ENCODE peak calls at places on chromosome X, in four cellular contexts. O is right atrium auricular region, E is transverse colon, W is NT2/D1. C is an unnamed sample.

GRCh38 chrX:69189972-69190371 is 24.7 kb upstream of the PJA1 start:
- DNase-seq in W (no peak), O (no peak), E (no peak), C (peak; percentile 62)

GRCh38 chrX:19848110-19848509 is 39.3 kb downstream of the SH3KBP1 start:
- DNase-seq in E (no peak), W (no peak), O (no peak), C (no peak)

GRCh38 chrX:12970691-12971202 is 4.2 kb upstream of the TMSB4X start:
- DNase-seq in O (no peak), E (no peak), W (no peak), C (peak; percentile 80)

GRCh38 chrX:84219551-84219950 is 31.6 kb upstream of the RPS6KA6 start:
- DNase-seq in E (no peak), W (no peak), O (no peak), C (no peak)

GRCh38 chrX:39318497-39319343 is 517.5 kb downstream of the MID1IP1 start:
- DNase-seq in W (no peak), O (no peak), E (no peak), C (no peak)

GRCh38 chrX:109732319-109732779 is 708 bp downstream of the ACSL4 start:
- DNase-seq in W (no peak), E (no peak), O (no peak), C (no peak)

GRCh38 chrX:23952984-23953907 is 45.4 kb downstream of the CXorf58 start:
- DNase-seq in W (peak; percentile 6), O (no peak), E (no peak), C (peak; percentile 80)

GRCh38 chrX:108167211-108167872 is 75.8 kb downstream of the ATG4A start:
- DNase-seq in E (no peak), W (no peak), O (no peak), C (no peak)

GRCh38 chrX:41377624-41378023 is 43.7 kb downstream of the DDX3X start:
- DNase-seq in E (no peak), O (no peak), W (no peak), C (no peak)

GRCh38 chrX:44550563-44550962 is 7.9 kb upstream of the FUNDC1 start:
- DNase-seq in W (no peak), O (no peak), E (no peak), C (no peak)

GRCh38 chrX:9520211-9520590 is 55.3 kb downstream of the TBL1X start:
- DNase-seq in O (no peak), W (no peak), E (no peak), C (no peak)

GRCh38 chrX:134324359-134324758 is 87.4 kb downstream of the CCDC160 start:
- DNase-seq in O (no peak), E (no peak), W (no peak), C (no peak)

GRCh38 chrX:67781132-67781531 is 237.3 kb downstream of the AR start:
- DNase-seq in W (no peak), O (no peak), E (no peak), C (no peak)

GRCh38 chrX:16797358-16797757 is 11.1 kb downstream of the TXLNG start:
- DNase-seq in E (no peak), O (no peak), W (no peak), C (no peak)

GRCh38 chrX:100976211-100976610 is 6.7 kb downstream of the ARL13A start:
- DNase-seq in E (no peak), O (no peak), W (no peak), C (no peak)

GRCh38 chrX:106300239-106300638 is 132.1 kb downstream of the PWWP3B start:
- DNase-seq in W (no peak), O (no peak), E (no peak), C (no peak)

GRCh38 chrX:128020701-128021100 is 31.5 kb downstream of the ACTRT1 start:
- DNase-seq in E (no peak), O (no peak), W (no peak), C (no peak)

GRCh38 chrX:118521435-118521834 is 25.8 kb downstream of the DOCK11 start:
- DNase-seq in O (no peak), W (no peak), E (no peak), C (no peak)

GRCh38 chrX:133580630-133581029 is 165.3 kb upstream of the GPC4 start:
- DNase-seq in O (no peak), E (no peak), W (no peak), C (no peak)

GRCh38 chrX:153818571-153819397 is 11.6 kb downstream of the PDZD4 start:
- DNase-seq in O (no peak), E (peak; percentile 23), W (no peak), C (peak; percentile 96)

GRCh38 chrX:30971761-30972603 is 82.9 kb upstream of the TAB3 start:
- DNase-seq in O (no peak), E (peak; percentile 17), W (peak; percentile 22), C (peak; percentile 63)

GRCh38 chrX:15241258-15241657 is 28.6 kb downstream of the ASB9 start:
- DNase-seq in E (no peak), O (no peak), W (no peak), C (peak; percentile 29)

GRCh38 chrX:318068-318738 is 393 bp downstream of the GTPBP6 start:
- DNase-seq in O (peak; percentile 99), W (peak; percentile 99), E (peak; percentile 99), C (no peak)

GRCh38 chrX:15946783-15947550 is 92.4 kb upstream of the AP1S2 start:
- DNase-seq in O (no peak), W (no peak), E (no peak), C (no peak)

GRCh38 chrX:122850326-122850725 is 333.8 kb upstream of the GRIA3 start:
- DNase-seq in O (no peak), W (no peak), E (no peak), C (no peak)

GRCh38 chrX:8204169-8204935 is 33.3 kb upstream of the VCX2 start:
- DNase-seq in W (no peak), E (no peak), O (no peak), C (no peak)

GRCh38 chrX:39491548-39492297 is 606.0 kb downstream of the BCOR start:
- DNase-seq in E (peak; percentile 47), O (no peak), W (no peak), C (peak; percentile 50)

GRCh38 chrX:69603566-69604194 is 12.2 kb upstream of the EDA start:
- DNase-seq in O (no peak), E (no peak), W (no peak), C (peak; percentile 23)

GRCh38 chrX:6574762-6575161 is 39.8 kb upstream of the VCX3A start:
- DNase-seq in O (no peak), W (peak; percentile 16), E (no peak), C (peak; percentile 22)

GRCh38 chrX:46791927-46792825 is 33.3 kb upstream of the SLC9A7 start:
- DNase-seq in O (no peak), E (no peak), W (peak; percentile 77), C (peak; percentile 17)

GRCh38 chrX:15055146-15055930 is 182.1 kb downstream of the MOSPD2 start:
- DNase-seq in O (no peak), E (no peak), W (no peak), C (no peak)

GRCh38 chrX:154396948-154397887 is 959 bp upstream of the RPL10 start:
- DNase-seq in E (peak; percentile 83), O (peak; percentile 79), W (no peak), C (peak; percentile 85)

GRCh38 chrX:119477812-119478232 is 9.6 kb downstream of the SLC25A5 start:
- DNase-seq in E (peak; percentile 54), W (no peak), O (no peak), C (no peak)

GRCh38 chrX:103864886-103865534 is 33.0 kb upstream of the RAB9B start:
- DNase-seq in O (no peak), E (no peak), W (no peak), C (no peak)
- H3K4me3 ChIP-seq in O (no peak overlapping the region), E (no peak overlapping the region), W (no peak overlapping the region), C (no peak overlapping the region)

GRCh38 chrX:73987166-73987565 is 316.8 kb upstream of the ZCCHC13 start:
- DNase-seq in O (no peak), W (no peak), E (no peak), C (no peak)
- H3K36me3 ChIP-seq in O (no peaks in the 10 kb centered on the region), W (peaks cover 19% of the 10 kb centered on the region), E (no peaks in the 10 kb centered on the region), C (peaks cover 2% of the 10 kb centered on the region)

GRCh38 chrX:135345328-135345645 is 36.0 kb downstream of the ETDC start:
- DNase-seq in O (no peak), E (peak; percentile 38), W (no peak), C (no peak)
- H3K27me3 ChIP-seq in O (no peaks in the 10 kb centered on the region), E (no peaks in the 10 kb centered on the region), W (no peaks in the 10 kb centered on the region), C (no peaks in the 10 kb centered on the region)

GRCh38 chrX:136880003-136880451 is 498 bp downstream of the RBMX start:
- DNase-seq in E (peak; percentile 19), W (no peak), O (no peak), C (peak; percentile 48)

GRCh38 chrX:136878423-136878822 is 2.1 kb downstream of the RBMX start:
- DNase-seq in O (no peak), E (no peak), W (no peak), C (no peak)

GRCh38 chrX:136879001-136879667 is 1.4 kb downstream of the RBMX start:
- DNase-seq in E (no peak), W (no peak), O (no peak), C (no peak)

GRCh38 chrX:136880452-136881013 is at the start of gene RBMX:
- DNase-seq in E (peak; percentile 92), O (peak; percentile 90), W (peak; percentile 74), C (peak; percentile 99)
- H3K4me3 ChIP-seq in E (peak within 1 kb of the TSS; percentile 83), O (peak within 1 kb of the TSS; percentile 73), W (peak within 1 kb of the TSS; percentile 68), C (peak within 1 kb of the TSS; percentile 96)

GRCh38 chrX:53616921-53617320 is 69.6 kb downstream of the HUWE1 start:
- DNase-seq in W (no peak), O (no peak), E (no peak), C (no peak)
- H3K36me3 ChIP-seq in W (peaks cover 99% of the 10 kb centered on the region), O (peaks cover 46% of the 10 kb centered on the region), E (peaks cover 2% of the 10 kb centered on the region), C (peaks cover 17% of the 10 kb centered on the region)

GRCh38 chrX:124239911-124240310 is 92.5 kb upstream of the TEX13D start:
- DNase-seq in W (no peak), E (no peak), O (no peak), C (no peak)
- H3K27me3 ChIP-seq in W (no peaks in the 10 kb centered on the region), E (no peaks in the 10 kb centered on the region), O (no peaks in the 10 kb centered on the region), C (no peaks in the 10 kb centered on the region)

GRCh38 chrX:48927125-48927524 is 8.3 kb upstream of the PIM2 start:
- DNase-seq in E (no peak), W (no peak), O (no peak), C (peak; percentile 84)
- H3K4me3 ChIP-seq in E (no peak overlapping the region), W (peak overlapping the region; percentile 4), O (no peak overlapping the region), C (peak overlapping the region; percentile 4)